ENCODE peak calls at places on chromosomes 2 and 18, in nine cellular contexts. One of them, this sample, is unnamed.

GRCh38 chr2:122078451-122078850 is 323.0 kb downstream of the TSN start:
- DNase-seq in IMR-90: peak
- DNase-seq in Panc1: no peak
- DNase-seq in mesendoderm: no peak
- DNase-seq in CD8-positive, alpha-beta T cell: no peak
- DNase-seq in ascending aorta: no peak
- DNase-seq in right cardiac atrium: no peak
- DNase-seq in astrocyte: peak
- DNase-seq in fibroblast of lung: no peak
- DNase-seq in this sample: no peak

GRCh38 chr2:6526093-6526824 is 339.4 kb downstream of the CMPK2 start:
- DNase-seq in mesendoderm: peak
- DNase-seq in fibroblast of lung: no peak
- DNase-seq in ascending aorta: no peak
- DNase-seq in Panc1: no peak
- DNase-seq in right cardiac atrium: no peak
- DNase-seq in CD8-positive, alpha-beta T cell: no peak
- DNase-seq in IMR-90: no peak
- DNase-seq in astrocyte: no peak
- DNase-seq in this sample: no peak

GRCh38 chr2:173793649-173794565 is 171.3 kb downstream of the SP3 start:
- DNase-seq in fibroblast of lung: no peak
- DNase-seq in ascending aorta: no peak
- DNase-seq in Panc1: no peak
- DNase-seq in IMR-90: no peak
- DNase-seq in CD8-positive, alpha-beta T cell: no peak
- DNase-seq in right cardiac atrium: no peak
- DNase-seq in astrocyte: no peak
- DNase-seq in mesendoderm: peak
- DNase-seq in this sample: no peak

GRCh38 chr2:40004336-40004735 is 225.3 kb upstream of the THUMPD2 start:
- DNase-seq in ascending aorta: no peak
- DNase-seq in Panc1: no peak
- DNase-seq in mesendoderm: no peak
- DNase-seq in astrocyte: no peak
- DNase-seq in fibroblast of lung: no peak
- DNase-seq in CD8-positive, alpha-beta T cell: no peak
- DNase-seq in IMR-90: peak
- DNase-seq in right cardiac atrium: no peak
- DNase-seq in this sample: no peak

GRCh38 chr2:239814917-239815637 is 210.1 kb downstream of the NDUFA10 start:
- DNase-seq in IMR-90: no peak
- DNase-seq in mesendoderm: no peak
- DNase-seq in CD8-positive, alpha-beta T cell: no peak
- DNase-seq in Panc1: no peak
- DNase-seq in right cardiac atrium: no peak
- DNase-seq in fibroblast of lung: no peak
- DNase-seq in astrocyte: no peak
- DNase-seq in ascending aorta: peak
- DNase-seq in this sample: no peak

GRCh38 chr2:200761168-200761715 is 50.5 kb upstream of the BZW1 start:
- DNase-seq in astrocyte: peak
- DNase-seq in CD8-positive, alpha-beta T cell: no peak
- DNase-seq in mesendoderm: no peak
- DNase-seq in Panc1: no peak
- DNase-seq in fibroblast of lung: peak
- DNase-seq in right cardiac atrium: no peak
- DNase-seq in IMR-90: peak
- DNase-seq in ascending aorta: no peak
- DNase-seq in this sample: no peak

GRCh38 chr18:53941601-53942335 is 282.7 kb downstream of the MBD2 start:
- DNase-seq in right cardiac atrium: no peak
- DNase-seq in Panc1: no peak
- DNase-seq in CD8-positive, alpha-beta T cell: no peak
- DNase-seq in IMR-90: no peak
- DNase-seq in mesendoderm: peak
- DNase-seq in fibroblast of lung: no peak
- DNase-seq in astrocyte: peak
- DNase-seq in ascending aorta: no peak
- DNase-seq in this sample: no peak

GRCh38 chr2:100643906-100644501 is 81.2 kb downstream of the PDCL3 start:
- DNase-seq in mesendoderm: no peak
- DNase-seq in right cardiac atrium: no peak
- DNase-seq in astrocyte: no peak
- DNase-seq in fibroblast of lung: no peak
- DNase-seq in IMR-90: no peak
- DNase-seq in Panc1: no peak
- DNase-seq in ascending aorta: no peak
- DNase-seq in CD8-positive, alpha-beta T cell: peak
- DNase-seq in this sample: no peak

GRCh38 chr2:149715005-149715592 is 127.5 kb upstream of the MMADHC start:
- DNase-seq in right cardiac atrium: no peak
- DNase-seq in astrocyte: peak
- DNase-seq in mesendoderm: peak
- DNase-seq in fibroblast of lung: peak
- DNase-seq in IMR-90: peak
- DNase-seq in CD8-positive, alpha-beta T cell: no peak
- DNase-seq in ascending aorta: no peak
- DNase-seq in Panc1: peak
- DNase-seq in this sample: no peak

GRCh38 chr2:3755277-3755676 is 51.9 kb downstream of the DCDC2C start:
- DNase-seq in mesendoderm: no peak
- DNase-seq in IMR-90: no peak
- DNase-seq in ascending aorta: no peak
- DNase-seq in CD8-positive, alpha-beta T cell: no peak
- DNase-seq in Panc1: no peak
- DNase-seq in fibroblast of lung: no peak
- DNase-seq in right cardiac atrium: no peak
- DNase-seq in astrocyte: no peak
- DNase-seq in this sample: no peak

GRCh38 chr2:153986488-153987229 is 114.9 kb downstream of the GALNT13 start:
- DNase-seq in Panc1: no peak
- DNase-seq in mesendoderm: peak
- DNase-seq in fibroblast of lung: no peak
- DNase-seq in ascending aorta: no peak
- DNase-seq in IMR-90: no peak
- DNase-seq in CD8-positive, alpha-beta T cell: no peak
- DNase-seq in astrocyte: peak
- DNase-seq in right cardiac atrium: no peak
- DNase-seq in this sample: no peak

GRCh38 chr2:160087854-160088745 is 25.7 kb upstream of the PLA2R1 start:
- DNase-seq in CD8-positive, alpha-beta T cell: no peak
- DNase-seq in ascending aorta: no peak
- DNase-seq in astrocyte: no peak
- DNase-seq in fibroblast of lung: peak
- DNase-seq in Panc1: no peak
- DNase-seq in mesendoderm: peak
- DNase-seq in right cardiac atrium: no peak
- DNase-seq in IMR-90: peak
- DNase-seq in this sample: no peak

GRCh38 chr2:168336786-168337388 is 89.5 kb upstream of the STK39 start:
- DNase-seq in fibroblast of lung: no peak
- DNase-seq in ascending aorta: no peak
- DNase-seq in astrocyte: peak
- DNase-seq in IMR-90: no peak
- DNase-seq in Panc1: no peak
- DNase-seq in right cardiac atrium: no peak
- DNase-seq in CD8-positive, alpha-beta T cell: peak
- DNase-seq in mesendoderm: peak
- DNase-seq in this sample: no peak

GRCh38 chr18:75132471-75132870 is 76.5 kb downstream of the PTGR3 start:
- DNase-seq in Panc1: no peak
- DNase-seq in IMR-90: no peak
- DNase-seq in mesendoderm: no peak
- DNase-seq in ascending aorta: no peak
- DNase-seq in CD8-positive, alpha-beta T cell: no peak
- DNase-seq in right cardiac atrium: no peak
- DNase-seq in fibroblast of lung: no peak
- DNase-seq in astrocyte: no peak
- DNase-seq in this sample: no peak

GRCh38 chr2:132757676-132758075 is 87.7 kb upstream of the LYPD1 start:
- DNase-seq in IMR-90: peak
- DNase-seq in mesendoderm: peak
- DNase-seq in CD8-positive, alpha-beta T cell: no peak
- DNase-seq in ascending aorta: no peak
- DNase-seq in right cardiac atrium: no peak
- DNase-seq in astrocyte: peak
- DNase-seq in fibroblast of lung: peak
- DNase-seq in Panc1: no peak
- DNase-seq in this sample: no peak

GRCh38 chr2:196169521-196169920 is 1.9 kb downstream of the STK17B start:
- DNase-seq in right cardiac atrium: no peak
- DNase-seq in fibroblast of lung: no peak
- DNase-seq in IMR-90: no peak
- DNase-seq in astrocyte: peak
- DNase-seq in Panc1: no peak
- DNase-seq in CD8-positive, alpha-beta T cell: no peak
- DNase-seq in mesendoderm: no peak
- DNase-seq in ascending aorta: no peak
- DNase-seq in this sample: no peak

GRCh38 chr2:196263181-196263747 is 91.9 kb upstream of the STK17B start:
- DNase-seq in fibroblast of lung: peak
- DNase-seq in IMR-90: peak
- DNase-seq in right cardiac atrium: no peak
- DNase-seq in mesendoderm: no peak
- DNase-seq in ascending aorta: no peak
- DNase-seq in CD8-positive, alpha-beta T cell: no peak
- DNase-seq in Panc1: no peak
- DNase-seq in astrocyte: peak
- DNase-seq in this sample: no peak

GRCh38 chr2:102615620-102616436 is 3.5 kb upstream of the SLC9A2 start:
- DNase-seq in mesendoderm: peak
- DNase-seq in right cardiac atrium: peak
- DNase-seq in astrocyte: peak
- DNase-seq in fibroblast of lung: peak
- DNase-seq in IMR-90: peak
- DNase-seq in ascending aorta: no peak
- DNase-seq in CD8-positive, alpha-beta T cell: peak
- DNase-seq in Panc1: peak
- DNase-seq in this sample: no peak

GRCh38 chr18:10908760-10909159 is 240.6 kb downstream of the PIEZO2 start:
- DNase-seq in CD8-positive, alpha-beta T cell: no peak
- DNase-seq in Panc1: no peak
- DNase-seq in fibroblast of lung: no peak
- DNase-seq in astrocyte: no peak
- DNase-seq in mesendoderm: no peak
- DNase-seq in IMR-90: no peak
- DNase-seq in right cardiac atrium: no peak
- DNase-seq in ascending aorta: no peak
- DNase-seq in this sample: no peak

GRCh38 chr18:10912790-10913560 is 236.4 kb downstream of the PIEZO2 start:
- DNase-seq in right cardiac atrium: peak
- DNase-seq in fibroblast of lung: peak
- DNase-seq in CD8-positive, alpha-beta T cell: no peak
- DNase-seq in mesendoderm: no peak
- DNase-seq in IMR-90: peak
- DNase-seq in astrocyte: peak
- DNase-seq in Panc1: no peak
- DNase-seq in ascending aorta: no peak
- DNase-seq in this sample: no peak

GRCh38 chr18:10907749-10908148 is 241.6 kb downstream of the PIEZO2 start:
- DNase-seq in ascending aorta: no peak
- DNase-seq in mesendoderm: no peak
- DNase-seq in right cardiac atrium: no peak
- DNase-seq in astrocyte: no peak
- DNase-seq in Panc1: no peak
- DNase-seq in fibroblast of lung: no peak
- DNase-seq in CD8-positive, alpha-beta T cell: no peak
- DNase-seq in IMR-90: no peak
- DNase-seq in this sample: no peak
- H3K27ac ChIP-seq in ascending aorta: no peak
- H3K27ac ChIP-seq in mesendoderm: no peak
- H3K27ac ChIP-seq in right cardiac atrium: no peak
- H3K27ac ChIP-seq in astrocyte: no peak
- H3K27ac ChIP-seq in Panc1: no peak
- H3K27ac ChIP-seq in fibroblast of lung: no peak
- H3K27ac ChIP-seq in CD8-positive, alpha-beta T cell: no peak
- H3K27ac ChIP-seq in IMR-90: no peak
- H3K27ac ChIP-seq in this sample: no peak

GRCh38 chr2:220469201-220469600 is 841.8 kb downstream of the SLC4A3 start:
- DNase-seq in Panc1: no peak
- DNase-seq in IMR-90: peak
- DNase-seq in astrocyte: peak
- DNase-seq in right cardiac atrium: no peak
- DNase-seq in mesendoderm: no peak
- DNase-seq in ascending aorta: no peak
- DNase-seq in CD8-positive, alpha-beta T cell: no peak
- DNase-seq in fibroblast of lung: peak
- DNase-seq in this sample: no peak
- H3K27ac ChIP-seq in Panc1: no peak
- H3K27ac ChIP-seq in IMR-90: no peak
- H3K27ac ChIP-seq in astrocyte: no peak
- H3K27ac ChIP-seq in right cardiac atrium: no peak
- H3K27ac ChIP-seq in mesendoderm: no peak
- H3K27ac ChIP-seq in ascending aorta: no peak
- H3K27ac ChIP-seq in CD8-positive, alpha-beta T cell: no peak
- H3K27ac ChIP-seq in fibroblast of lung: no peak
- H3K27ac ChIP-seq in this sample: no peak

GRCh38 chr2:111120253-111121027 is at the start of gene BCL2L11:
- DNase-seq in mesendoderm: peak
- DNase-seq in astrocyte: peak
- DNase-seq in CD8-positive, alpha-beta T cell: peak
- DNase-seq in fibroblast of lung: peak
- DNase-seq in ascending aorta: peak
- DNase-seq in IMR-90: peak
- DNase-seq in right cardiac atrium: peak
- DNase-seq in Panc1: no peak
- DNase-seq in this sample: peak
- H3K27ac ChIP-seq in mesendoderm: peak
- H3K27ac ChIP-seq in astrocyte: no peak
- H3K27ac ChIP-seq in CD8-positive, alpha-beta T cell: peak
- H3K27ac ChIP-seq in fibroblast of lung: peak
- H3K27ac ChIP-seq in ascending aorta: peak
- H3K27ac ChIP-seq in IMR-90: peak
- H3K27ac ChIP-seq in right cardiac atrium: peak
- H3K27ac ChIP-seq in Panc1: peak
- H3K27ac ChIP-seq in this sample: no peak

DNA sequence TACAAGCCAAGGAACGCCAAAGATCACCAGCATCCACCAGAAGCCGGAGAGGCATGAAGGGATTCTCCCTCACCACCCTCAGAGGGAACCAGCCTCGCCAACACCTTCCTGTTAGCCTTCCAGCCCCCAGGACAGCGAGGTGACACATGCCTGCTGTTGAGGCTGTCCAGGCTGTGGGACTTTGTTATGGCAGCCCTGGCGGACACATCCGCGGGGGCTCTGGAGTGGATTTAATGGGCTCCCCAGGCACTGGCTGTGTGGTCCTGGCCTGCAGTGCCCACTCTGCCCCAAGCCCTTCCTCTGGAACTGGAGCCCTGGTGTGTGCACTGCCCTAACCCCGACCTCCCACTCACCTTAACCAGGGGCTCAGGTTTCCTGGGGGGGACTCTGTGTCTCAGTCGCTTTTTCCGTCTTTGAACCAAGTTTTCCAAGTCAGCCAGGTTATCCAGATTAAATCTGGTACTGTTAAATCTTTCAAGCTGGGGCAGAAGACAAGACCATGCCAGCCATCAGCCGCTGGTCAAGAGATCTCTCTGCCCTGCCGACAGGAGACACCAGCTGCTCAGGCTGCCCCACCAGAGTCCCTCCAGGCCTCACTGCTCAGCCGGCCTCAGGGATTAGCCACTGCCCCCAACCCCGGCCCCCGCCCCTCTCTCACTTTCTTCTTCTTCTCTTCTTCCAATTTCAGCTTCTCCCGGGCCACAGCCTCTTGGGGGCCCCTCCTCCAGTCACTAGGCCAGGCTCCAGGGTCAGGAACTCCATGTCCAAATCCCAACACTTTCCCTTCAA is 1.9 kb downstream of the ANKRD23 start:
- DNase-seq in astrocyte: no peak
- DNase-seq in IMR-90: no peak
- DNase-seq in Panc1: no peak
- DNase-seq in CD8-positive, alpha-beta T cell: no peak
- DNase-seq in mesendoderm: no peak
- DNase-seq in fibroblast of lung: no peak
- DNase-seq in right cardiac atrium: no peak
- DNase-seq in ascending aorta: no peak
- DNase-seq in this sample: no peak
- H3K27ac ChIP-seq in astrocyte: no peak
- H3K27ac ChIP-seq in IMR-90: no peak
- H3K27ac ChIP-seq in Panc1: no peak
- H3K27ac ChIP-seq in CD8-positive, alpha-beta T cell: no peak
- H3K27ac ChIP-seq in mesendoderm: no peak
- H3K27ac ChIP-seq in fibroblast of lung: no peak
- H3K27ac ChIP-seq in right cardiac atrium: peak
- H3K27ac ChIP-seq in ascending aorta: no peak
- H3K27ac ChIP-seq in this sample: no peak

This sample was measured in caudate nucleus.